ENCODE peak calls at places on chromosomes 3 and 15, in ten cellular contexts. J is heart left ventricle, M is right atrium auricular region, P is MM.1S, H is hepatocyte, O is Panc1, Y is lower lobe of right lung, Q is GM12864, E is IMR-90, C is ovary. X is an unnamed sample.

GRCh38 chr3:166608132-166608531 is 770.9 kb upstream of the BCHE start:
- DNase-seq in J (no peak), M (no peak), P (peak; percentile 4), H (no peak), O (no peak), Y (no peak), Q (no peak), E (no peak), C (no peak), X (no peak)

GRCh38 chr3:191244242-191244867 is 45.3 kb downstream of the OSTN start:
- DNase-seq in J (no peak), M (no peak), P (peak; percentile 49), H (no peak), O (no peak), Y (no peak), Q (no peak), E (peak; percentile 35), C (no peak), X (no peak)

GRCh38 chr15:96035091-96035490 is 295.4 kb upstream of the NR2F2 start:
- DNase-seq in J (no peak), M (no peak), P (no peak), H (no peak), O (no peak), Y (no peak), Q (no peak), E (no peak), C (no peak), X (no peak)

GRCh38 chr3:109553573-109554371 is 216.4 kb upstream of the DPPA4 start:
- DNase-seq in J (no peak), M (no peak), P (no peak), H (no peak), O (no peak), Y (no peak), Q (no peak), E (peak; percentile 18), C (no peak), X (no peak)

GRCh38 chr3:46706771-46707582 is 5.8 kb downstream of the TMIE start:
- DNase-seq in J (peak; percentile 18), M (no peak), P (no peak), H (no peak), O (no peak), Y (peak; percentile 25), Q (no peak), E (no peak), C (peak; percentile 21), X (no peak)

GRCh38 chr15:90086868-90087268 is 15.4 kb downstream of the IDH2 start:
- DNase-seq in J (no peak), M (no peak), P (peak; percentile 57), H (no peak), O (no peak), Y (no peak), Q (no peak), E (peak; percentile 42), C (peak; percentile 62), X (no peak)

GRCh38 chr15:89088605-89089315 is 504 bp downstream of the ABHD2 start:
- DNase-seq in J (peak; percentile 68), M (no peak), P (peak; percentile 31), H (peak; percentile 41), O (no peak), Y (peak; percentile 62), Q (no peak), E (peak; percentile 34), C (peak; percentile 73), X (no peak)

GRCh38 chr3:165194477-165195135 is 1.6 kb downstream of the SLITRK3 start:
- DNase-seq in J (no peak), M (no peak), P (no peak), H (no peak), O (no peak), Y (no peak), Q (no peak), E (no peak), C (no peak), X (no peak)

GRCh38 chr15:31327674-31328424 is 1.2 kb downstream of the KLF13 start:
- DNase-seq in J (peak; percentile 53), M (no peak), P (peak; percentile 75), H (peak; percentile 89), O (no peak), Y (peak; percentile 87), Q (no peak), E (peak; percentile 19), C (peak; percentile 79), X (no peak)

GRCh38 chr15:31326729-31327673 is at the start of gene KLF13:
- DNase-seq in J (no peak), M (no peak), P (no peak), H (peak; percentile 88), O (no peak), Y (peak; percentile 85), Q (no peak), E (peak; percentile 64), C (peak; percentile 84), X (no peak)

GRCh38 chr15:31325432-31325975 is 1.1 kb upstream of the KLF13 start:
- DNase-seq in J (peak; percentile 80), M (peak; percentile 72), P (peak; percentile 40), H (peak; percentile 92), O (no peak), Y (peak; percentile 87), Q (no peak), E (peak; percentile 6), C (peak; percentile 90), X (no peak)

GRCh38 chr15:31324739-31325431 is 1.8 kb upstream of the KLF13 start:
- DNase-seq in J (no peak), M (no peak), P (no peak), H (no peak), O (no peak), Y (no peak), Q (no peak), E (no peak), C (no peak), X (no peak)

GRCh38 chr15:31325976-31326728 is 483 bp upstream of the KLF13 start:
- DNase-seq in J (peak; percentile 95), M (peak; percentile 99), P (peak; percentile 98), H (peak; percentile 99), O (peak; percentile 80), Y (peak; percentile 99), Q (peak; percentile 89), E (peak; percentile 97), C (peak; percentile 100), X (peak; percentile 70)
- TF ChIP-seq CTCF in J (no peak), M (peak; percentile 17), P (no peak), H (no peak), O (no peak), Y (no peak), Q (no peak), E (no peak), C (no peak), X (no peak)

GRCh38 chr3:43971486-43971885 is 270.2 kb upstream of the TOPAZ1 start:
- DNase-seq in J (no peak), M (peak; percentile 47), P (no peak), H (no peak), O (no peak), Y (no peak), Q (no peak), E (no peak), C (no peak), X (no peak)

GRCh38 chr3:43968465-43968864 is 273.2 kb upstream of the TOPAZ1 start:
- DNase-seq in J (no peak), M (no peak), P (no peak), H (no peak), O (no peak), Y (no peak), Q (no peak), E (no peak), C (no peak), X (no peak)

GRCh38 chr3:43970351-43970750 is 271.3 kb upstream of the TOPAZ1 start:
- DNase-seq in J (no peak), M (peak; percentile 5), P (no peak), H (no peak), O (no peak), Y (no peak), Q (no peak), E (no peak), C (no peak), X (no peak)

GRCh38 chr3:43969944-43970343 is 271.7 kb upstream of the TOPAZ1 start:
- DNase-seq in J (no peak), M (no peak), P (no peak), H (no peak), O (no peak), Y (no peak), Q (no peak), E (no peak), C (no peak), X (no peak)

DNA sequence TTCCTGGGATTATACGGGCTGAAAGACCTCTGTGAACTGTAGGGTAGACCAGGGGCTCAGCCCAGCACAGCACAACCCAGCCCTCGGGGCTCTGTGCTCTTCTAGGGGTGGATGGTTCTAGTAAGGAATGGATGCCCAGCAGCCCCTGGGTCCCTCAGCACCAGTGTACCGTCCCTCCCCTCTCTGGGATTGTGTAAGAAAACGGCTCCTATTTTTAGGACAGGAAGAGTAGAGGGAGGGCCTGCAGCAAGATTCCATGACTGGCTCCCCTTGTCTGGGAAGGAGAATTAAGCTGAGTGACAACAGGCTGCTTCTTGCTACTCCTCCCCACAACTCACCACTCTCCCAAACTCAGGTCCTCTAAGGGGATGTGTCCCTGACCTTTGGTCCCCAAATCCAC is 270.8 kb upstream of the TOPAZ1 start:
- DNase-seq in J (no peak), M (peak; percentile 18), P (no peak), H (no peak), O (no peak), Y (no peak), Q (no peak), E (no peak), C (no peak), X (no peak)
- H3K4me3 ChIP-seq in J (no peak overlapping the region), M (no peak overlapping the region), P (no peak overlapping the region), H (no peak overlapping the region), O (no peak overlapping the region), Y (no peak overlapping the region), Q (no peak overlapping the region), E (no peak overlapping the region), C (no peak overlapping the region), X (no peak overlapping the region)

DNA sequence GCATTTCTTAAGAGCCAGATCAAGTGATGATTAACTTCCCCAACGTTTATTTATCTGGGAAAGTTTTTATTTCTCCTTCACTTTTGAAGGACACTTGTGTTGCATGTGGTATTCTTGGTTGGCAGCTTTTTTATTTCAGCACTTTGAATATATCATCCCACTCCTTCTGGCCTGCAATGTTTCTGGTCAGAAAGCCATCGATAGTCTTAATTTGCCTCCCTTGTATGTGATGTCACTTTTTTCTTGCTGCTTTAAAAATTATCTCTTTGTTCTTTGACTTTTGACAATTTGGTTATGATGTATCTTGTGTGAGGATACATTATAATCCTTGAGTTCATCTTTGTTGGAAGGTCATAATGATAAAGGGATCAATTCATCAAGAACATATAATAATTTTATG is 503.2 kb downstream of the OTOL1 start:
- DNase-seq in J (no peak), M (no peak), P (no peak), H (no peak), O (no peak), Y (no peak), Q (no peak), E (no peak), C (no peak), X (no peak)
- TF ChIP-seq CTCF in J (no peak), M (no peak), P (no peak), H (no peak), O (no peak), Y (no peak), Q (no peak), E (no peak), C (no peak), X (no peak)

DNA sequence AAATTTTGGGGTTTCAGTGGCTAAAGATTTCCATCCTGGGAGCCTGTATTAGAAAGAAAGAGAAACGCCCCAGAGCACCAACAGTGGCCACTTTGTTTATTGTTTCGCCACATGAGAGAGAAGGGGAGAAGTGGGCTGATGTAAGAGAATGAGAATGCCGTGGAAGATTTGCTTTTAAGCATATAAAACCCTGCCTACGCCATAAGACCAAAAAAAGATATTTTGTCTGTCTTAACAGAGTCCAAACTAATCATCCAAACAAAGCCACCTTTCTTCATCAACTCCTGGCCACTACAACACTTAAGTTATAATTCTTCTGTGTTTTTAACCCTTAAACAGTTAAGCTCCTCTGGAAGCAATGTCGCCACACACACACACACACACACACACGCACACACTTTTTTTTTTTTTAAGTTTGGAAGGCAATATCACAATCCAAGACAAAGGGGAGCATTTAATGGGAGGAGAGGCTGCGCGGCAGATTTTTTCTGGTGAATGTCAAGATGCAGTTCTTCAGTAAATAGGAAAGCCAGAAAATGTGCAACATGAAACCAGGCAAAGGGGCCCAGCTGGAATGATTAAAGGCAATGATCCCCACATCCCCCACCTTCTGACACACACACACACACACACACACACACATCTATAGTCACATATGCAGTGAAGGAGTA is 19.3 kb downstream of the EID1 start:
- DNase-seq in J (no peak), M (no peak), P (no peak), H (peak; percentile 47), O (no peak), Y (no peak), Q (no peak), E (peak; percentile 82), C (no peak), X (no peak)
- H3K4me3 ChIP-seq in J (no peak overlapping the region), M (peak overlapping the region; percentile 29), P (no peak overlapping the region), H (no peak overlapping the region), O (no peak overlapping the region), Y (peak overlapping the region; percentile 8), Q (no peak overlapping the region), E (peak overlapping the region; percentile 5), C (no peak overlapping the region), X (no peak overlapping the region)